ENCODE peak calls at places on chromosomes 2 and 18, in ten cellular contexts. X is heart left ventricle, I is neural progenitor cell, Z is suprapubic skin, O is fibroblast of lung, U is iPS DF 6.9, M is lung, W is heart right ventricle, B is tibial artery, Q is testis. N is an unnamed sample. For H3K9me3, the result is how much of the 10 kb centered on the place peaks cover.

GRCh38 chr2:147355706-147356105 is 489.1 kb upstream of the ACVR2A start:
- DNase-seq in B (no peak), O (no peak), X (no peak), Q (no peak), I (no peak), W (no peak), Z (no peak), U (no peak), M (no peak), N (no peak)

GRCh38 chr18:596288-596881 is 403 bp upstream of the CLUL1 start:
- DNase-seq in O (no peak), W (no peak), X (no peak), M (peak), Z (no peak), B (no peak), Q (peak), I (peak), U (no peak), N (no peak)

GRCh38 chr2:121349721-121350401 is 64.9 kb upstream of the TFCP2L1 start:
- DNase-seq in Q (no peak), B (no peak), O (no peak), U (no peak), I (no peak), W (no peak), X (no peak), Z (no peak), M (no peak), N (no peak)

GRCh38 chr2:32977228-32977758 is 30.5 kb downstream of the LTBP1 start:
- DNase-seq in I (no peak), M (no peak), B (no peak), Z (peak), O (peak), W (peak), U (no peak), X (peak), Q (no peak), N (peak)

GRCh38 chr18:75268206-75268605 is 57.6 kb downstream of the TSHZ1 start:
- DNase-seq in I (no peak), B (no peak), Q (no peak), Z (no peak), X (no peak), M (no peak), W (no peak), U (no peak), O (no peak), N (no peak)

GRCh38 chr18:65752625-65753325 is 2.0 kb downstream of the CDH7 start:
- DNase-seq in B (no peak), W (no peak), U (no peak), I (no peak), M (no peak), O (no peak), X (no peak), Q (no peak), Z (no peak), N (no peak)

GRCh38 chr18:63844254-63844653 is 43.3 kb upstream of the SERPINB2 start:
- DNase-seq in Z (no peak), W (no peak), Q (no peak), B (no peak), M (no peak), O (peak), U (peak), I (peak), X (no peak), N (no peak)

GRCh38 chr2:28377984-28378678 is 14.5 kb upstream of the FOSL2 start:
- DNase-seq in U (no peak), Z (no peak), X (no peak), M (peak), I (peak), B (no peak), O (no peak), W (no peak), Q (no peak), N (peak)

GRCh38 chr2:25342372-25343186 is 854 bp upstream of the DNMT3A start:
- DNase-seq in O (peak), Z (no peak), X (peak), Q (peak), I (peak), U (peak), M (peak), W (peak), B (peak), N (peak)

GRCh38 chr2:124778076-124778475 is 753.0 kb downstream of the CNTNAP5 start:
- DNase-seq in U (no peak), M (no peak), I (no peak), Z (no peak), Q (no peak), W (no peak), B (no peak), X (no peak), O (peak), N (no peak)

GRCh38 chr2:138468617-138469016 is 33.0 kb upstream of the SPOPL start:
- DNase-seq in O (no peak), B (no peak), U (no peak), Z (no peak), Q (no peak), I (no peak), X (no peak), M (no peak), W (no peak), N (no peak)

GRCh38 chr2:187434342-187434785 is 13.7 kb downstream of the CALCRL start:
- DNase-seq in Q (no peak), W (no peak), B (no peak), X (no peak), M (no peak), U (no peak), Z (no peak), O (peak), I (no peak), N (no peak)

GRCh38 chr2:230429513-230429912 is 13.5 kb downstream of the SP100 start:
- DNase-seq in B (no peak), X (no peak), Z (no peak), O (no peak), Q (no peak), U (no peak), W (no peak), I (no peak), M (no peak), N (no peak)

GRCh38 chr2:170689481-170689880 is 25.7 kb upstream of the SP5 start:
- DNase-seq in W (no peak), I (no peak), U (no peak), M (no peak), B (no peak), O (no peak), Z (no peak), Q (no peak), X (no peak), N (no peak)

GRCh38 chr2:237171396-237171795 is 85.7 kb downstream of the COPS8 start:
- DNase-seq in I (no peak), W (no peak), O (peak), U (no peak), X (no peak), B (peak), M (peak), Z (no peak), Q (peak), N (no peak)

GRCh38 chr18:35507192-35507591 is 9.4 kb upstream of the INO80C start:
- DNase-seq in I (no peak), U (no peak), X (no peak), Z (no peak), W (no peak), Q (no peak), M (no peak), O (no peak), B (no peak), N (no peak)

GRCh38 chr18:41906528-41907256 is 48.3 kb upstream of the PIK3C3 start:
- DNase-seq in I (peak), X (no peak), Z (no peak), B (no peak), U (peak), W (no peak), M (no peak), O (peak), Q (no peak), N (no peak)

GRCh38 chr2:240258685-240259084 is 118.2 kb upstream of the OTOS start:
- DNase-seq in U (no peak), B (peak), W (no peak), I (no peak), Q (no peak), Z (no peak), M (no peak), O (no peak), X (no peak), N (peak)

GRCh38 chr2:3451926-3452671 is 67.2 kb downstream of the ADI1 start:
- DNase-seq in Q (no peak), M (peak), Z (peak), X (no peak), B (no peak), I (peak), O (no peak), W (no peak), U (no peak), N (no peak)

GRCh38 chr2:240624950-240625621 is at the start of gene GPR35:
- DNase-seq in Q (no peak), O (peak), I (no peak), W (no peak), M (no peak), Z (peak), B (peak), X (no peak), U (no peak), N (peak)

GRCh38 chr2:25168256-25169072 is at the start of gene POMC:
- DNase-seq in I (peak), Q (peak), B (no peak), O (peak), W (no peak), X (no peak), Z (no peak), M (no peak), U (no peak), N (no peak)

GRCh38 chr18:7663305-7664023 is 96.3 kb downstream of the PTPRM start:
- DNase-seq in B (no peak), I (no peak), Q (no peak), Z (no peak), U (no peak), O (peak), W (no peak), M (no peak), X (no peak), N (no peak)

GRCh38 chr2:13638181-13638580 is 921.4 kb downstream of the TRIB2 start:
- DNase-seq in W (no peak), X (no peak), Z (no peak), O (peak), U (no peak), B (no peak), I (no peak), M (no peak), Q (no peak), N (no peak)
- H3K9me3 ChIP-seq in W (under half), X (under half), Z (under half), O (under half), U (under half), B (under half), I (under half), M (under half), Q (under half), N (under half)

GRCh38 chr2:21231985-21232384 is 108.2 kb downstream of the TDRD15 start:
- DNase-seq in W (no peak), O (no peak), Q (no peak), X (no peak), M (no peak), Z (no peak), U (no peak), I (no peak), B (no peak), N (no peak)

GRCh38 chr2:21230140-21230539 is 106.4 kb downstream of the TDRD15 start:
- DNase-seq in O (no peak), M (no peak), W (no peak), Z (no peak), I (no peak), X (no peak), Q (no peak), U (no peak), B (no peak), N (no peak)

GRCh38 chr2:21229302-21229701 is 105.5 kb downstream of the TDRD15 start:
- DNase-seq in Z (no peak), B (no peak), W (no peak), Q (no peak), X (no peak), I (no peak), M (no peak), O (no peak), U (no peak), N (no peak)

GRCh38 chr2:21233178-21233577 is 109.4 kb downstream of the TDRD15 start:
- DNase-seq in U (no peak), X (no peak), W (no peak), Q (no peak), B (no peak), M (no peak), Z (no peak), O (no peak), I (no peak), N (no peak)

DNA sequence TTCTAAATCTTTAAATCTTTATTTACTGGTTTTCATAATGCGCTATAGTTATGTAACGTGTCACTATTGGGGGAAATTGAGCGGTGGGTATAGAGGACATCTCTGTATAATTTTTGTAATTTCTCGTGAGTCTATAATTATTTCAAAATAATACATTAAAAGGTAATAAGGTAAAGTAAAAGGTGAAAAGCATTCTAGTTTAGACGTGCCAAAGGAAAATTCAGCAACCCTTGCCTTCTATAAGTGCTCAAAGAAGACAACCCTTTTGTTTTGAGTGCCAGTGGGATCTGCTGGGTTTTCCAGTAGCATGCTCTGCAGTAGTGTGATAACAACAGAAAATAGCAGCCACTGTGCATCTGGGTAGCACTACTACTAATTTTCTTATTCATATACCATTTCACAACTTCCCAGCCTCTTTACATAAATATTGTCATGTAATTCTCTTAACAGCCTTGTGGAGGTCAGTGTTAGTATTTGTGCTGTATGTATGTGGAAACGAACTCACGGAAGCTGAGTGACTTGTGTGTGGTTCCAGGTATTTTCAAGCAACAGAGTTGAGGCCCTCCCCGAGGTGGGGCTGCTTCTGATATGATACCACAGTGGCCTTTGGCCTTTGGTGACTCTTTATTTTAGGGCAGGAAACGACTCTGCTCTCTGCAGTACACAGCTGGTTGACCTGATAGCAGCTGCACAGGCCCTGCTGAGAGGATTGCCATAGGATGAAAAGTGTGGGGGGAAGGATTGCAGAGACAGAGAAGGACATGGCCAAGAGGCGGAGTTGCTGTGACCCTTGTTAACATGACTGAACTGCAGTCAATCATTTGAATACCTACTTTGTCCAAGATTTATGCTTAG is 104.5 kb downstream of the TDRD15 start:
- DNase-seq in O (no peak), I (no peak), X (no peak), W (no peak), U (no peak), M (no peak), Q (no peak), Z (no peak), B (no peak), N (no peak)
- H3K4me3 ChIP-seq in O (no peak), I (no peak), X (no peak), W (no peak), U (no peak), M (no peak), Q (no peak), Z (no peak), B (no peak), N (no peak)

GRCh38 chr2:150341982-150342680 is 145.3 kb downstream of the RND3 start:
- DNase-seq in U (no peak), O (no peak), Z (no peak), W (no peak), Q (no peak), X (no peak), B (no peak), M (no peak), I (no peak), N (no peak)

GRCh38 chr2:150351922-150352321 is 135.5 kb downstream of the RND3 start:
- DNase-seq in W (no peak), O (no peak), U (no peak), Z (no peak), X (no peak), I (no peak), Q (no peak), B (no peak), M (no peak), N (no peak)

GRCh38 chr2:150350500-150350899 is 137.0 kb downstream of the RND3 start:
- DNase-seq in W (no peak), M (no peak), Z (no peak), O (no peak), I (no peak), X (no peak), B (no peak), Q (no peak), U (no peak), N (no peak)

DNA sequence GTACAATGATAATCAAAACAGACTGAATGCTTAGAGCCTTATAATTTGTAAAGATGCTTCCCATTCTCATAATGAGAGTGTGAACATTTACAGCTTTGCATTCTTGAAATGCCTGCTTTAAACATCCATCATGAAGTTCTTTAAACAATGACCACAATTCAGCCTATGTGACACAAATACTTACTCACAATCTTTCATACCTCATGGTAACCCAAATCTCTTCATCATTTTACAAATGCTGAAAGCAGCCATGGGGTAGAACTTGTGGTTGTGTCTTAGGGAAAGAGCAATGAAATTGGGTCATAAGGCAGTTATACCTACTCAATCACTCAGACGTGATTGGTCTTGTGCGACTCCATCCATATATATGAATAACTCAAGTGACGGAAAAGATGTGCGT is 140.7 kb downstream of the RND3 start:
- DNase-seq in Q (no peak), I (no peak), O (no peak), U (no peak), B (no peak), M (no peak), Z (no peak), X (no peak), W (no peak), N (no peak)
- H3K9me3 ChIP-seq in Q (under half), I (under half), O (under half), U (under half), B (under half), M (under half), Z (under half), X (under half), W (under half), N (under half)

DNA sequence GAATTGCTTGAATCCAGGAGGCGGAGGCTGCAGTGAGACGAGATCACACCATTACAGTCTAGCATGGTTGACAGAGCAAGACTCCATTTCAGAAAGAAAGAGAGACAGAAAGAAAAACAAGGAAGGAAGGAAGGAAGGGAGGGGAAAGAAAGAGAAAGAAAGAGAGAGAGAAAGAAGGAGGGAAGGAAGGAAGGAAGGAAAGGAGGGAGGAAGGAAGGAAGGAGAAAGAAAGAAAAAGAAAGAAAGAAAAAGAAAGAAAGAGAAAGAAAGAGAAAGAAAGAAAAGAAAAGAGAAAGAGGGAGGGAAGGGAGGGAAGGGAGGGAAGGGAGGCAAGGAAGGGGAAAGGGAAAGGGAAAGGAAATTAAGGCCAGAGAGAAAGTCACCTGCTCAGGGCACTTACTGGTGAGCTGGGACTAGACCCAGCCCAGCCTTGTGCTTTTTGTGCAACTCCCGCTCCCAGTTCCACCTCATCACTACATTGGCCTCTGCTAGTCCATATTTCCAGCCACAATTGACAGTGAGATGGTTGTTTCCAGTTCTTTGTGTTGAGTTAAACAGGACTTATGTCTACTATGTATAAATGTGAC is 35.7 kb downstream of the MOGAT1 start:
- DNase-seq in M (no peak), X (no peak), B (no peak), O (no peak), I (no peak), Q (no peak), Z (no peak), U (no peak), W (no peak), N (no peak)
- H3K4me3 ChIP-seq in M (no peak), X (no peak), B (no peak), O (no peak), I (no peak), Q (no peak), Z (no peak), U (no peak), W (no peak), N (no peak)

DNA sequence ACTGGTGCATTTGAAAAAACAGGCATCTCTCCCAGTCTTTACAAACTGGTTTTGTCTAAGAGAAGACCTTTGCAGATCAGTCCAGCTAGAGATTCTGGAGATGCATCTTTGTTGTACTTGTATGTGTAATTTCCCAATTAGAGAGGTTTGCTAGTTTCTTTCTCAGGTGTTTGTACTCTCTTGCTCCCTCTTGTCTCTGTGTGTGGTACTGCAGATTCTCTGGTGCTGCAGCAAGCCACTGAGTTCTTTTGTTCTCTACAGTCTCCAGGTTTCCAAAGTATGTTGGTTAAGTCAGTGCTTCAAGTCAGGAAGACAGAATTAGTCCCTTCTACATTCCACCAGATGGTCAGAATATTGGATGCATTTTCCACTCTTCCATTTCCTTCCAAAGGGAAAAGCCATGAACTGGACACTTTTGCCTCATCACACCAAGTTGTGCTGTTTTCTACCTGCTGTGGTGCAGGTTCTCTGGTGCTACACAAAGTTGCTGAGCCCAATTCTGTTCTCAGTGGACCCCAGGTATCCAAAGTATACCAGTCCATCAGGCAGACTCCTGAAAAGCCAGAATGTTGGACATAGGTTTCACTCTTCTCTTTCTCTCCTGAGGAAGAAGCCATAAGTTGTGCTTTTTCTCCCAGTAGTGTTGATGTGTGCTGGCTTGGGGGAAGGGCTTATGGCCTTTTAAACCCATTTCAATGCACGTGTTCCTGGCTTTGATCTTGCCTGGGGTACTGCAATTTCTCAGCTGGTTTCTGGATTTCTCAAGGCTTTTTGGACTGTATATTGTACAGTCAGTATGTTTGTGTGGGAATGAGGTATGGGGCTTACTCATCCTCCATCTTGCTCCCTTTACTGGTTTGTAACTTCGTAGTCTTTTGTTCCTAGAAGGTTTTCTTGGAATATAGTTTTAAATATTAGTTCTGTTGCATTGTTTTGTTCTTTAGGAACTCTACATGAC is 29.8 kb downstream of the EPC2 start:
- DNase-seq in U (peak), O (peak), B (no peak), M (no peak), Z (no peak), W (no peak), Q (no peak), X (no peak), I (peak), N (no peak)
- H3K9me3 ChIP-seq in U (under half), O (under half), B (under half), M (under half), Z (under half), W (under half), Q (under half), X (under half), I (under half), N (under half)

DNA sequence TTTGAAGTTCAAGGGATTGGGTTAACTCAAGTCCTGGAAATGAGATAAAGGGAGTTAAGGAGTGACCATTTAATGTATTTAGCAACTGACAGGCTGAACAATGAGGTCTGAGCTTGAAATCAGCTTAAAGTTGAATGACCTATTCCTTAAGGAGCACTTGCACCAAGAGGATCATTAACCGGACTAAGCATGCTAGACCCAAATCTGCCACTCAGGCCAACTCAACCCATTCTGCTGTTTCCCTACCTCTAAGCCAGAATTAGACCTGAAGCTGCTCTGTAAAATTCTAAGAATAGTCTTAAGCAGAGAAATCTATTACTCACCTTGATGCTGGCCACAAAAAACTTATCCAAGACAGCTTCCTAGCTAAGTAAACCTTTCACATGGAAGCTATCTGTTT is 59.8 kb downstream of the SPRED2 start:
- DNase-seq in Q (no peak), Z (no peak), O (no peak), M (no peak), B (no peak), I (no peak), X (no peak), W (no peak), U (no peak), N (no peak)
- H3K4me3 ChIP-seq in Q (no peak), Z (no peak), O (no peak), M (no peak), B (no peak), I (no peak), X (no peak), W (no peak), U (no peak), N (no peak)

N was measured in right cardiac atrium.